ENCODE peak calls at places on chromosomes 6 and 20, in six cellular contexts. C is nucleus accumbens; K is T-helper 9 cell; H is activated CD4-positive, alpha-beta T cell treated with anti-CD3 and anti-CD28 coated beads, Interleukin-2, amount 10 ng/mL, durations not matched to agents 24 days and 14 days; A is A673; V is PC-3. J is an unnamed sample.
A peak's percentile ranks its signal among the peaks of the same experiment; 100 is the strongest.

GRCh38 chr6:137871299-137871698 is 4.2 kb downstream of the TNFAIP3 start:
- DNase-seq in C (no peak), K (no peak), H (peak; percentile 75), A (no peak), V (no peak), J (no peak)

GRCh38 chr20:38125157-38126056 is 39.7 kb downstream of the TGM2 start:
- DNase-seq in C (no peak), K (no peak), H (no peak), A (no peak), V (peak; percentile 64), J (no peak)

GRCh38 chr6:126625019-126625418 is 285.1 kb downstream of the CENPW start:
- DNase-seq in C (no peak), K (no peak), H (no peak), A (peak; percentile 45), V (peak; percentile 20), J (no peak)

GRCh38 chr6:158066161-158066781 is 84.6 kb downstream of the SYNJ2 start:
- DNase-seq in C (no peak), K (no peak), H (no peak), A (no peak), V (no peak), J (no peak)

GRCh38 chr6:12748411-12748810 is 31.8 kb downstream of the PHACTR1 start:
- DNase-seq in C (no peak), K (no peak), H (no peak), A (no peak), V (no peak), J (no peak)

GRCh38 chr20:13221673-13222318 is 722 bp downstream of the ISM1 start:
- DNase-seq in C (no peak), K (peak; percentile 55), H (peak; percentile 93), A (peak; percentile 77), V (peak; percentile 67), J (no peak)

GRCh38 chr6:157559201-157559756 is 178.3 kb downstream of the ZDHHC14 start:
- DNase-seq in C (no peak), K (no peak), H (no peak), A (no peak), V (no peak), J (no peak)

GRCh38 chr6:43107344-43108062 is 31.4 kb downstream of the PTK7 start:
- DNase-seq in C (no peak), K (no peak), H (no peak), A (no peak), V (no peak), J (no peak)

GRCh38 chr6:7851780-7852179 is 58.8 kb downstream of the TXNDC5 start:
- DNase-seq in C (no peak), K (no peak), H (no peak), A (no peak), V (no peak), J (no peak)

GRCh38 chr6:37048851-37049734 is 43.6 kb downstream of the FGD2 start:
- DNase-seq in C (no peak), K (peak; percentile 59), H (peak; percentile 93), A (no peak), V (peak; percentile 71), J (no peak)

GRCh38 chr6:117275711-117276110 is 10.4 kb downstream of the VGLL2 start:
- DNase-seq in C (no peak), K (no peak), H (no peak), A (no peak), V (no peak), J (no peak)

GRCh38 chr6:168370310-168370991 is 50.9 kb upstream of the DACT2 start:
- DNase-seq in C (peak; percentile 27), K (peak; percentile 45), H (peak; percentile 87), A (peak; percentile 78), V (peak; percentile 50), J (no peak)

GRCh38 chr6:82247634-82248232 is at the start of gene IBTK:
- DNase-seq in C (peak; percentile 90), K (peak; percentile 89), H (peak; percentile 98), A (peak; percentile 92), V (peak; percentile 88), J (no peak)

J was measured in SK-N-MC.